ENCODE peak calls at places on chromosomes 11 and 22, in ten cellular contexts. J is iPS DF 6.9; H is A549; P is CD8-positive, alpha-beta memory T cell; X is aorta; I is neural progenitor cell; R is heart right ventricle; W is pancreas; K is neuronal stem cell; N is uterus. D is an unnamed sample.

GRCh38 chr11:57164317-57164716 is 17.4 kb upstream of the LRRC55 start:
- DNase-seq in N (no peak), H (no peak), W (no peak), P (no peak), R (no peak), I (no peak), X (no peak), K (no peak), J (no peak), D (no peak)

GRCh38 chr11:119380160-119380815 is 1.2 kb downstream of the USP2 start:
- DNase-seq in R (no peak), X (no peak), J (no peak), N (no peak), I (no peak), H (no peak), K (no peak), P (no peak), W (no peak), D (no peak)

GRCh38 chr11:44778200-44779100 is 51.7 kb downstream of the TSPAN18 start:
- DNase-seq in I (no peak), P (no peak), R (no peak), X (peak; percentile 33), J (no peak), H (no peak), W (no peak), N (no peak), K (no peak), D (no peak)

GRCh38 chr11:118565062-118565461 is 669 bp downstream of the IFT46 start:
- DNase-seq in J (no peak), I (no peak), P (no peak), K (no peak), X (peak; percentile 82), N (peak; percentile 62), R (peak; percentile 21), W (no peak), H (no peak), D (no peak)

GRCh38 chr11:70060611-70061293 is 17.4 kb upstream of the ANO1 start:
- DNase-seq in H (no peak), J (no peak), X (no peak), P (no peak), I (no peak), R (no peak), W (no peak), N (no peak), K (no peak), D (no peak)

GRCh38 chr22:43829448-43829821 is 17.3 kb upstream of the EFCAB6 start:
- DNase-seq in R (peak; percentile 49), W (no peak), X (peak; percentile 65), H (no peak), I (no peak), P (no peak), K (no peak), N (no peak), J (no peak), D (no peak)

GRCh38 chr11:69683764-69684333 is 8.7 kb upstream of the LTO1 start:
- DNase-seq in I (peak; percentile 56), K (no peak), N (no peak), W (no peak), J (no peak), H (no peak), P (no peak), X (peak; percentile 72), R (no peak), D (peak; percentile 10)

GRCh38 chr11:64854157-64854533 is 9.7 kb upstream of the CDC42BPG start:
- DNase-seq in N (no peak), J (no peak), W (no peak), K (no peak), P (no peak), X (no peak), R (no peak), I (no peak), H (no peak), D (no peak)

GRCh38 chr11:57493507-57494503 is 21.7 kb downstream of the SLC43A1 start:
- DNase-seq in X (peak; percentile 85), N (peak; percentile 61), P (peak; percentile 62), W (peak; percentile 76), H (no peak), K (peak; percentile 48), I (peak; percentile 65), R (no peak), J (peak; percentile 78), D (peak; percentile 91)

DNA sequence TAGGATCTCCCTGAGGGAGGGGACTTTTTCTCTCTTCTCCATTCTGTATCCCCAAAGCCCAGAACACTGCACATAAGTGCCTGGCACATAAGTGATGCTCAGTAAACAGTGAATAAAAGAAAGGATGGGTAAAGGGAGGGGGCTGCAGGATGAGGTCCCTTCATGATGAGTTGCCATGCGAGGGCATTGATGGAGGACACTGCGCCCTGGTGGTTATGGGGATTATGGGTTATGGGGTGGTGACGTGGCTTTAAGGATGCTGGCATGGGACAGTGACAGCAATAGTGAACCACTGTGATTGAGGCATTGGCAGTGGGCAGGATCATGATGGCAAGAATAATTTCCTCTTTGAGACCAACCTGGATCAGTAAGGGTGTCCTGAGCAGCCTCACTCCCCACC is 43.9 kb upstream of the LRRC32 start:
- DNase-seq in I (no peak), X (no peak), R (no peak), N (no peak), J (no peak), W (no peak), H (no peak), K (no peak), P (no peak), D (no peak)
- H3K4me1 ChIP-seq in I (no peaks in the 10 kb centered on the region), X (no peaks in the 10 kb centered on the region), R (no peaks in the 10 kb centered on the region), N (no peaks in the 10 kb centered on the region), J (no peaks in the 10 kb centered on the region), W (no peaks in the 10 kb centered on the region), H (no peaks in the 10 kb centered on the region), K (no peaks in the 10 kb centered on the region), P (no peaks in the 10 kb centered on the region), D (no peaks in the 10 kb centered on the region)

GRCh38 chr22:35835998-35836691 is 118.5 kb downstream of the APOL5 start:
- DNase-seq in P (no peak), N (peak; percentile 61), R (peak; percentile 57), W (peak; percentile 50), K (peak; percentile 39), H (peak; percentile 68), J (peak; percentile 41), X (no peak), I (peak; percentile 75), D (no peak)
- H3K27ac ChIP-seq in P (no peak overlapping the region), N (peak overlapping the region; percentile 87), R (peak overlapping the region; percentile 86), W (peak overlapping the region; percentile 78), K (peak overlapping the region; percentile 82), H (peak overlapping the region; percentile 86), J (no peak overlapping the region), X (peak overlapping the region; percentile 1), I (peak overlapping the region; percentile 32), D (peak overlapping the region; percentile 35)

DNA sequence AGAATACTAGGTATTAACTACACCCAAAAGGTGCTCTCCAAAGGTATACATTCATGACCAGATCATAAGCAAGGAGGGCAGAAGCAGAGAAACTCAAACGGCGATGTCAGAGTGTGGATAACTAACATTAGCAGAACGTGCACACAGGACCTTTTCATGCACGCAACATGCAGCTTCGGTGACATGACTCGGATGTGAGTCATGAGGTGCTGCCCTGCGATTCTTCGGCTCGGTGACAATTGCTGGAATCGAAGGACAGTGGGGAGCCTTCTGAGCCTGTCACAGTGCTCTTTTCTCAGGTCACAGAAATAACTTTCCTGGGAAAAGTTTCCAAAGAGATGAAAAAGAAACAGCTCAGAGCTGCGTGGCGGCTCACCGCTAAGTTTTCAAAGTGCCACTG is 418.5 kb upstream of the SYN3 start:
- DNase-seq in P (no peak), X (no peak), R (no peak), K (no peak), N (no peak), H (peak; percentile 7), J (no peak), W (no peak), I (no peak), D (no peak)
- H3K4me3 ChIP-seq in P (no peak overlapping the region), X (no peak overlapping the region), R (no peak overlapping the region), K (peak overlapping the region; percentile 44), N (no peak overlapping the region), H (no peak overlapping the region), J (no peak overlapping the region), W (no peak overlapping the region), I (no peak overlapping the region), D (no peak overlapping the region)

DNA sequence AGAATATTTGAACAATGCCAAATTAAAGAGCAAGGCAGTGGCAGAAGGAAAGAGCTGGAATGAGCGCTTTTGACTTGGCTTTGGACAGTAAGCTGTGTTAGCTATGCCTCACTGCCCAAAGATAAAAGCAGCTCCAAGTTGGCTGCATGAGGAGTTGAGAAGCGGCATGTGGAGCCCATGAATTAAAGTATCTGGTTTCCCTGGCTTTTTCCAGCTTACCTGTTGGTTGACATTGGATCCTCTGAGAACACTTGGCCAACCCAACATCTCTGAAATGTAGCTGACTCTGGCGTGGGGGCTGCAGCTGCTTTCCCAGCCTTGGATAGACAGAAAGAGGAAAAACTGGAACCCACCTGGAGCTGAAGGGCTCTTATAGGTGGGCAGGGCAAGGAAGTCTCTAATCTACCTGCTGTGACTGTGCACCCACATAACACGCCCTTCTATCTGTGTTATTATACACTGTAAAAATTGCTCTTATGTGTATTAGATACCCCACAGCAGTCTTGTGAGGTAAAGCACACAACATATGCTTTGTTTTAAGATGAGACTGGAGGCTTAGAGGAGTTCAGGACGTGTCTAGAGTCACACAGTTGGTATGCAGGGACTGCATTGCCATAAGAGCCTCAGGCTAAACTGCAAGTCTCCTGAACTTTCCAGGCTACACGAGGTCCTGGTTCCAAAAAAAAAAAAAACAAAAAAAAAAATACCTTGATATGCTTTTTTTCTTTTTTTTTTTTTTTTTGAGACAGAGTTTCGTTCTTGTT is 5.8 kb downstream of the UBASH3B start:
- DNase-seq in J (no peak), W (no peak), H (no peak), N (no peak), K (peak; percentile 23), P (no peak), R (no peak), I (peak; percentile 60), X (no peak), D (no peak)
- H3K4me1 ChIP-seq in J (no peaks in the 10 kb centered on the region), W (no peaks in the 10 kb centered on the region), H (peaks cover 76% of the 10 kb centered on the region), N (no peaks in the 10 kb centered on the region), K (peaks cover 6% of the 10 kb centered on the region), P (peaks cover 53% of the 10 kb centered on the region), R (no peaks in the 10 kb centered on the region), I (peaks cover 10% of the 10 kb centered on the region), X (no peaks in the 10 kb centered on the region), D (peaks cover 94% of the 10 kb centered on the region)

DNA sequence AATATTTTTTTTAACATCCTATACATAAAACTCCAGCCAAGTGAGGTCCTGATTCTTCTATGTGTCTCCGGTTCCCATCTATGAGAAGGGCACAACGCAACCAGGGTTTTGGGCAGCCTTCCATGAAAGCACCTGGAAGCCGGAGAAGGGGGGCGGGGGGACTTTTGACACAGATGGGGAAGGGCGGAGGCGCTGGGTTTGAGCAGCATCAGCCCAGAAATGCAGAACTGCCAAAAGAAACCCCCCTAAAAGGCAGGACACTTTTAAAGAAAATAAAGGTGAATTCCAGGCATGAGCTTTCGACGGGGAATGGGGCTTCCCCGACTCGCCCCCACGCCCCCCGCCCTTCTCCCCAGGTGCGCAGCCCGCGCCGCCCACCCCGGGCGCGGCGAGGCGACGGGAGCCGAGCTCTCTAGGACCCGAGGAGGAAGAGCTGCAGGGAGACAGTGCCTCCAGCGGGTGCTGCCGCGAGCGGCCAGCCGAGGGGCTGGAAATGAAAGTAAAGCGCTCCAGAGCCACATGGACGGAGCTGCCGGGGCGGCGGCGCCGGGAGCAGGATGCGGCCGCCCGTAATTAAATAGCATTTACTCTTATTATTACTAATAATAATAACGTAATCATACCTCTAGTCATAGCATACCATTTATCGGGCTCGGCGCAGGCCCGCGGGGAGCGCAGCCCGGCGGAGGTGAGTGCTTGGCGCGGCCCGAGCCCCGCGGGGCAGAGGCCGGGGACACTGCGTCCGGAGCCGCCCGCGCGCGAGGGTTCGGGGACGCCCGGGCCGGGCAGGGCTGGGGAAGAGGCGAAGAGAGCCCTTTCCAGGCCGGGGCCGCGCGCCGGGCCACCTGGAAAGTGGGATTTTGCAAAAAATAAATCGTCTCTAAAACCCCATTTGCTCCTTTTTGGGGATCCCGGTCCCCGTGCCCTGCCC is at the start of gene ZC3H7B:
- DNase-seq in I (peak; percentile 91), J (no peak), K (peak; percentile 65), X (peak; percentile 92), W (peak; percentile 80), R (peak; percentile 78), N (peak; percentile 80), P (peak; percentile 78), H (peak; percentile 92), D (peak; percentile 92)
- H3K27ac ChIP-seq in I (peak within 1 kb of the TSS; percentile 7), J (no peak within 1 kb of the TSS), K (peak within 1 kb of the TSS; percentile 51), X (no peak within 1 kb of the TSS), W (peak within 1 kb of the TSS; percentile 78), R (peak within 1 kb of the TSS; percentile 95), N (peak within 1 kb of the TSS; percentile 87), P (peak within 1 kb of the TSS; percentile 81), H (peak within 1 kb of the TSS; percentile 98), D (peak within 1 kb of the TSS; percentile 64)